ENCODE peak calls at places on chromosome 14, in four cellular contexts. T is GM12864; Z is activated naive CD4-positive, alpha-beta T cell treated with anti-CD3 and anti-CD28 coated beads, Interleukin-2, amount 10 ng/mL, durations not matched to agents 7 days and 5 days; I is psoas muscle. Y is an unnamed sample.

GRCh38 chr14:99175331-99176155 is 96.5 kb downstream of the BCL11B start:
- DNase-seq in T (no peak), Z (peak), I (no peak), Y (no peak)

GRCh38 chr14:104600141-104600643 is 4.4 kb downstream of the TMEM179 start:
- DNase-seq in I (no peak), Z (no peak), T (no peak), Y (no peak)

GRCh38 chr14:37452323-37452722 is 142.7 kb downstream of the FOXA1 start:
- DNase-seq in Z (no peak), T (no peak), I (no peak), Y (no peak)

GRCh38 chr14:31239673-31240072 is 32.1 kb upstream of the HECTD1 start:
- DNase-seq in I (no peak), Z (no peak), T (no peak), Y (no peak)

GRCh38 chr14:35384386-35385041 is 20.0 kb downstream of the NFKBIA start:
- DNase-seq in T (no peak), Z (no peak), I (peak), Y (no peak)

GRCh38 chr14:33671556-33671955 is 279.3 kb downstream of the EGLN3 start:
- DNase-seq in I (no peak), T (no peak), Z (no peak), Y (no peak)

GRCh38 chr14:79011091-79011919 is 841.1 kb downstream of the NRXN3 start:
- DNase-seq in I (no peak), Z (no peak), T (no peak), Y (no peak)

GRCh38 chr14:58697927-58698641 is 60.3 kb downstream of the DACT1 start:
- DNase-seq in T (no peak), Z (no peak), I (no peak), Y (no peak)

GRCh38 chr14:52043690-52044089 is 25.2 kb downstream of the NID2 start:
- DNase-seq in Z (peak), I (no peak), T (no peak), Y (no peak)

GRCh38 chr14:104104006-104104901 is 18.8 kb downstream of the ASPG start:
- DNase-seq in T (no peak), Z (peak), I (peak), Y (no peak)

GRCh38 chr14:100384819-100385813 is 62.0 kb downstream of the SLC25A47 start:
- DNase-seq in Z (no peak), I (no peak), T (no peak), Y (no peak)

GRCh38 chr14:53621986-53622385 is 334.6 kb downstream of the BMP4 start:
- DNase-seq in Z (no peak), T (no peak), I (no peak), Y (no peak)

GRCh38 chr14:99809376-99809775 is 16.2 kb downstream of the EML1 start:
- DNase-seq in T (no peak), I (peak), Z (no peak), Y (no peak)

GRCh38 chr14:68884031-68885030 is 91.5 kb upstream of the ZFP36L1 start:
- DNase-seq in Z (no peak), T (no peak), I (peak), Y (no peak)

GRCh38 chr14:34461334-34462131 is 507 bp downstream of the SPTSSA start:
- DNase-seq in Z (no peak), T (no peak), I (peak), Y (no peak)

GRCh38 chr14:101889898-101890297 is 74.5 kb upstream of the DYNC1H1 start:
- DNase-seq in Z (no peak), T (no peak), I (no peak), Y (no peak)

GRCh38 chr14:54211562-54212308 is 185.1 kb upstream of the CDKN3 start:
- DNase-seq in T (no peak), Z (no peak), I (no peak), Y (no peak)

GRCh38 chr14:74804219-74804825 is 41.2 kb downstream of the YLPM1 start:
- DNase-seq in I (no peak), Z (peak), T (peak), Y (no peak)

GRCh38 chr14:75969126-75969525 is 12.7 kb downstream of the TGFB3 start:
- DNase-seq in T (no peak), Z (no peak), I (no peak), Y (no peak)

GRCh38 chr14:91252901-91253794 is 8.6 kb upstream of the GPR68 start:
- DNase-seq in I (no peak), T (no peak), Z (peak), Y (no peak)

GRCh38 chr14:94177806-94178205 is 3.7 kb downstream of the PPP4R4 start:
- DNase-seq in T (no peak), Z (no peak), I (no peak), Y (no peak)

GRCh38 chr14:96119947-96120346 is 80.8 kb downstream of the C14orf132 start:
- DNase-seq in T (no peak), Z (no peak), I (no peak), Y (no peak)

GRCh38 chr14:96030136-96030760 is 8.9 kb upstream of the C14orf132 start:
- DNase-seq in T (no peak), I (no peak), Z (no peak), Y (no peak)

GRCh38 chr14:68502196-68502595 is 290.7 kb downstream of the ZFP36L1 start:
- DNase-seq in Z (no peak), T (no peak), I (no peak), Y (no peak)

GRCh38 chr14:21068521-21069387 is 1.4 kb upstream of the ARHGEF40 start:
- DNase-seq in Z (peak), I (peak), T (no peak), Y (no peak)

GRCh38 chr14:22008098-22008412 is 334.4 kb upstream of the OR4E1 start:
- DNase-seq in I (no peak), T (no peak), Z (no peak), Y (no peak)

GRCh38 chr14:51484491-51484890 is 167.2 kb upstream of the FRMD6 start:
- DNase-seq in Z (no peak), T (no peak), I (no peak), Y (no peak)

GRCh38 chr14:81886588-81886987 is 352.9 kb upstream of the SEL1L start:
- DNase-seq in T (no peak), I (no peak), Z (no peak), Y (no peak)

GRCh38 chr14:86296173-86296572 is 766.2 kb downstream of the FLRT2 start:
- DNase-seq in Z (no peak), T (no peak), I (no peak), Y (no peak)

GRCh38 chr14:105860615-105861580 is 334.5 kb downstream of the TMEM121 start:
- DNase-seq in T (peak), I (peak), Z (peak), Y (no peak)

Y was measured in SIG-M5.